ENCODE peak calls at places on chromosomes 11 and 22, in four cellular contexts. K is kidney, X is ovary, W is SK-N-SH. F is an unnamed sample.

GRCh38 chr11:46247664-46248063 is 29.8 kb upstream of the CREB3L1 start:
- DNase-seq in K (no peak), X (no peak), W (no peak), F (peak)

GRCh38 chr11:46731545-46731944 is 12.5 kb downstream of the F2 start:
- DNase-seq in K (peak), X (no peak), W (no peak), F (no peak)

GRCh38 chr11:61392991-61393595 is 706 bp downstream of the TMEM216 start:
- DNase-seq in K (no peak), X (no peak), W (peak), F (peak)

GRCh38 chr11:119774180-119774763 is 45.3 kb upstream of the NECTIN1 start:
- DNase-seq in K (peak), X (no peak), W (no peak), F (no peak)

GRCh38 chr11:47331454-47332302 is 20.8 kb downstream of the MYBPC3 start:
- DNase-seq in K (no peak), X (no peak), W (peak), F (no peak)

GRCh38 chr11:119459293-119459976 is 36.5 kb upstream of the THY1 start:
- DNase-seq in K (no peak), X (no peak), W (peak), F (no peak)

GRCh38 chr22:31953251-31953650 is 8.9 kb downstream of the YWHAH start:
- DNase-seq in K (no peak), X (no peak), W (no peak), F (no peak)

GRCh38 chr11:10556590-10556989 is 11.9 kb downstream of the LYVE1 start:
- DNase-seq in K (no peak), X (no peak), W (no peak), F (no peak)

GRCh38 chr11:113481226-113481625 is 6.0 kb upstream of the DRD2 start:
- DNase-seq in K (no peak), X (no peak), W (no peak), F (no peak)

GRCh38 chr11:69055598-69056516 is 7.1 kb downstream of the TPCN2 start:
- DNase-seq in K (peak), X (no peak), W (no peak), F (peak)

GRCh38 chr11:118533769-118534729 is 3.1 kb downstream of the TMEM25 start:
- DNase-seq in K (peak), X (no peak), W (no peak), F (no peak)

GRCh38 chr11:65459552-65459951 is 37.0 kb downstream of the NEAT1 start:
- DNase-seq in K (peak), X (peak), W (no peak), F (no peak)

GRCh38 chr11:65454311-65454695 is 31.7 kb downstream of the NEAT1 start:
- DNase-seq in K (no peak), X (no peak), W (no peak), F (no peak)

GRCh38 chr11:65456418-65456817 is 33.8 kb downstream of the NEAT1 start:
- DNase-seq in K (no peak), X (no peak), W (no peak), F (no peak)

GRCh38 chr11:65452806-65453490 is 30.4 kb downstream of the NEAT1 start:
- DNase-seq in K (peak), X (no peak), W (peak), F (no peak)

GRCh38 chr11:65454696-65455456 is 32.3 kb downstream of the NEAT1 start:
- DNase-seq in K (peak), X (peak), W (peak), F (peak)
- TF ChIP-seq CTCF in K (no peak), X (no peak), W (peak), F (peak)

GRCh38 chr11:93541884-93542752 is 1.1 kb downstream of the SMCO4 start:
- DNase-seq in K (peak), X (peak), W (peak), F (peak)

GRCh38 chr11:93543292-93543977 is at the start of gene SMCO4:
- DNase-seq in K (peak), X (peak), W (peak), F (peak)

GRCh38 chr11:93540337-93540736 is 2.9 kb downstream of the SMCO4 start:
- DNase-seq in K (no peak), X (no peak), W (no peak), F (no peak)

GRCh38 chr11:93542753-93543246 is 391 bp downstream of the SMCO4 start:
- DNase-seq in K (peak), X (peak), W (no peak), F (no peak)

GRCh38 chr11:93541154-93541553 is 2.0 kb downstream of the SMCO4 start:
- DNase-seq in K (no peak), X (no peak), W (no peak), F (no peak)
- TF ChIP-seq CTCF in K (no peak), X (no peak), W (no peak), F (no peak)

GRCh38 chr22:38981005-38981658 is 1.0 kb upstream of the APOBEC3B start:
- DNase-seq in K (peak), X (peak), W (no peak), F (no peak)
- TF ChIP-seq CTCF in K (no peak), X (no peak), W (no peak), F (peak)

GRCh38 chr11:65860278-65861164 is at the start of gene MUS81:
- DNase-seq in K (peak), X (peak), W (peak), F (peak)
- TF ChIP-seq CTCF in K (peak), X (peak), W (peak), F (peak)

GRCh38 chr11:103433976-103434375 is 324.8 kb downstream of the DYNC2H1 start:
- DNase-seq in K (no peak), X (no peak), W (no peak), F (no peak)

GRCh38 chr11:103436131-103436770 is 327.0 kb downstream of the DYNC2H1 start:
- DNase-seq in K (no peak), X (no peak), W (no peak), F (no peak)

DNA sequence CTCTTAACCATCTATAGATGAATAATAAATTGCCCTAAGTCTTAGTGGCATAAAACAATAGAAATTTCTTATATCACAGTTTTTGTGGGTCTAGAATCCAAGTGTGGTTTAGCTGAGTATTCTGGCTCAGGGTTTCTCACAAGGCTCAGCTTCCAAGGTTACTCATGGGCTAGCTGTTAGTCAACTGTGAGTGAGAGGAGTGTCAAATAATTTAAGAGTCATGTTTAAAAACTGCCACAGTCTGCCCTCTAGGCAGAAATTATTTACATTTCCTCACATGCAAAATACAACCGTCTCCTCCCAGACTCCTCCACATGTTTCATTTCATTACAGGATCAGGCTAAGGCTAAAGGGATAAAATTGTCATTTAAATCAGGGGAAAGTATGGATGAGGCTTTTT is 324.2 kb downstream of the DYNC2H1 start:
- DNase-seq in K (no peak), X (no peak), W (no peak), F (no peak)
- TF ChIP-seq CTCF in K (no peak), X (no peak), W (peak), F (no peak)

DNA sequence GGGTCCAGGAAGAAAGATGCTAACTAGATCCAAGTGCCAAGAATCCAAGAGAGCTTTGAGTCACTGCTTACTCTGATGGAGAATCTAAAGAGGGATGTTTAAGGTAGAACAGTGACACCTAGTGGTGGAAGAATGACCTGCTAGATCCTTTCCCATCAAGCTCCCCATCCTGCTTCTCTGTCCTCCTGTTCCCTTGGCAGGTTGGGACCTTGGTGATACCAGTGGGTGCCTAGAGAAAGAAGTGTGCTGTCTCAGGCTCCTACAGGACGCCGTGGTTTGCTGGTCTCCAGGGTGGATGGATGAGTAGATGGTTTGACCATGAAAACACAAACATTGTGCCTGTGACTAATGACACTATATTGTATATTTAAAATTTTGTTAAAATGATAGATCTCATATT is 383.7 kb downstream of the TMEM135 start:
- DNase-seq in K (no peak), X (peak), W (peak), F (peak)
- TF ChIP-seq CTCF in K (peak), X (peak), W (peak), F (peak)

GRCh38 chr11:82225930-82226329 is 507.7 kb downstream of the FAM181B start:
- DNase-seq in K (no peak), X (no peak), W (no peak), F (no peak)
- TF ChIP-seq CTCF in K (no peak), X (no peak), W (no peak), F (no peak)